ENCODE peak calls at places on chromosomes 4 and X, in six cellular contexts. L is ascending aorta, I is AG04450, W is fibroblast of the aortic adventitia, T is A549, M is foreskin keratinocyte. O is an unnamed sample.

GRCh38 chr4:139676365-139676764 is 10.7 kb downstream of the MGST2 start:
- DNase-seq in L (no peak), I (no peak), W (no peak), T (no peak), M (no peak), O (no peak)

GRCh38 chr4:176377705-176378302 is 58.0 kb downstream of the SPCS3 start:
- DNase-seq in L (no peak), I (no peak), W (peak), T (peak), M (peak), O (no peak)

GRCh38 chr4:38949416-38950051 is 81.9 kb downstream of the FAM114A1 start:
- DNase-seq in L (no peak), I (no peak), W (peak), T (no peak), M (peak), O (no peak)

GRCh38 chr4:158796370-158797140 is 27.7 kb downstream of the FNIP2 start:
- DNase-seq in L (peak), I (no peak), W (peak), T (no peak), M (peak), O (no peak)

GRCh38 chr4:184477201-184477999 is 3.0 kb upstream of the IRF2 start:
- DNase-seq in L (no peak), I (no peak), W (no peak), T (no peak), M (no peak), O (no peak)

GRCh38 chr4:77636902-77637301 is 31.3 kb downstream of the CXCL13 start:
- DNase-seq in L (no peak), I (peak), W (peak), T (peak), M (peak), O (no peak)

GRCh38 chr4:7964890-7965662 is 25.4 kb upstream of the AFAP1 start:
- DNase-seq in L (no peak), I (no peak), W (peak), T (peak), M (peak), O (no peak)

GRCh38 chr4:56803473-56803872 is 18.0 kb downstream of the SPINK2 start:
- DNase-seq in L (no peak), I (no peak), W (no peak), T (no peak), M (peak), O (no peak)

GRCh38 chrX:142089193-142089592 is 115.9 kb downstream of the MAGEC2 start:
- DNase-seq in L (no peak), I (no peak), W (peak), T (peak), M (no peak), O (no peak)

GRCh38 chr4:137283737-137284136 is 248.6 kb downstream of the PCDH18 start:
- DNase-seq in L (no peak), I (no peak), W (peak), T (no peak), M (peak), O (no peak)
- TF ChIP-seq CTCF in L (no peak), I (peak), W (peak), T (no peak), M (peak), O (peak)

GRCh38 chrX:134764202-134764785 is 106.0 kb upstream of the PLAC1 start:
- DNase-seq in L (no peak), I (no peak), W (peak), T (peak), M (peak), O (no peak)
- TF ChIP-seq CTCF in L (no peak), I (peak), W (peak), T (peak), M (peak), O (no peak)

DNA sequence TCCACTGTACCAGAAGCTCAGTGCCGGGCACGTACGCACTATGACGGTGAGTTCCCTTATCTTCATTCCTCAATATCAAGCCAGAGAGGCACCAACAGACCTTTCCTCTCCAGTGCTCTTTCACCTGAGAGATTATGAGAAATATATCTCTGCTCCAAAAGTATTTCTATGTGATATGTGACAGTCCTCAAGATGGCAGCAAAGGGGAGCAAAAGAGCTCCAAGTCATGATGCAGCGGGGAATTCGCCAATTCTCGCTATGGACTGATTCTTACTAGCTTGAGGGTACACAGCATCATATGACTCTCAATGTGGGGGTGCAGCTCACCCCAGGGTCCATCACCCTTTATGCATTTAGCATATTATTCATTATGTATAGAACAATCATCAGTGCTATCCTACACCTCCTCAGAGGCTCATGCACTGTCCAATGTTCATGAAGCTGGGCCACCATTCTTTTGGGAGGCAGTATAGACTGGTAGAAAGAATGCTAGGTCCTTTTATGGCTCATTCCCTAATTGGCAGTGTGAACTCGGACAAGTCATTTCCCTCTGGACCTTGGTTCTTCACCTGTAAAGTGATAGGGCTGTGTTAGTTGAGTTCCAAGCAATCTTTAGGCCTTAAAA is 12.8 kb upstream of the IQSEC2 start:
- DNase-seq in L (no peak), I (no peak), W (peak), T (peak), M (no peak), O (no peak)
- TF ChIP-seq CTCF in L (no peak), I (peak), W (peak), T (peak), M (peak), O (peak)

DNA sequence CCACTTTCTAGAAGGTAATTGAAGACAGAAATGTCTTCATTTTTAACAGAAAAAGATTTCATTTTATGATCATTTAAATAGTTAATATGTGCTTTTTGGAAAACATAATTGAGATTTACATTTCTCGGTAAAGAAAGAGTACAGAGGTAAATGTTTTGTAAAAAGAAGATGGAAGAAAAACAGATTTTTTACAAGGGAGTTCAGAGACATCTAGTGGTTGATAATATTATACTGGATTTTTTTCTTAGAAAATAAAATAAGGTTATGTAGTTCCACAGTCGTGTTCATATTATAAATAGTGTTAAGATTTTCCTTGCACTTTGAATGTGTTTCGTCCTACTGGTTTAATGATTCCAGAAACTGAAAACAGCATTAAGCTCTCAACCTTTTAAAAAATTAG is 60.6 kb downstream of the SMARCA1 start:
- DNase-seq in L (no peak), I (no peak), W (no peak), T (no peak), M (no peak), O (no peak)
- TF ChIP-seq CTCF in L (no peak), I (peak), W (peak), T (peak), M (peak), O (no peak)

GRCh38 chrX:13092455-13092941 is 48.1 kb upstream of the FAM9C start:
- DNase-seq in L (peak), I (no peak), W (no peak), T (no peak), M (no peak), O (no peak)
- TF ChIP-seq CTCF in L (no peak), I (no peak), W (no peak), T (no peak), M (no peak), O (no peak)

GRCh38 chr4:73341454-73341853 is 62.6 kb upstream of the ALB start:
- DNase-seq in L (no peak), I (peak), W (peak), T (peak), M (peak), O (peak)
- TF ChIP-seq CTCF in L (peak), I (peak), W (peak), T (peak), M (peak), O (peak)

DNA sequence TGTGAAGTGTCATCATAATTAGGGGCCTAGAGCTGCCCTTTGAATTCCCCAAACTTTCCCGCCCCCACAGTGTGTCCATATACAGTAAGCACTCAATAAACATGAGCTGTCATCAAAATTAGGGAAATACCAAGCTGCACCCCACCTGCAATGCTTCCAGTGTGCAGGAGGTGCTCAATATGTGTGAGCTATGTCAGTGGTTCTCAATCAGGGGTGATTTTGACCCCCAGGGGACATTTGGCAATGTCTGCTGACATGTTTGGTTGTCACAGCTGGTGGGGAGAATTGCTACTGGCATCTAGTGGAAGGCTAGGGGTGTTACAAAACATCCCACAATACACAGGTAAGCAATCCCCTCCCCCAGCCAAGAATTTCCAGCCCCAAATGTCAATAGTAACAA is 750 bp downstream of the CFP start:
- DNase-seq in L (no peak), I (no peak), W (no peak), T (no peak), M (no peak), O (no peak)
- TF ChIP-seq CTCF in L (no peak), I (no peak), W (no peak), T (no peak), M (peak), O (no peak)